ENCODE peak calls at places on chromosomes 5 and 9, in nine cellular contexts. One of them, this sample, is unnamed.

GRCh38 chr9:130304141-130304540 is 38.6 kb downstream of the HMCN2 start:
- DNase-seq in HL-60: no peak
- DNase-seq in GM12878: no peak
- DNase-seq in prostate gland: no peak
- DNase-seq in H1: no peak
- DNase-seq in HepG2: no peak
- DNase-seq in spleen: no peak
- DNase-seq in HCT116: no peak
- DNase-seq in suprapubic skin: no peak
- DNase-seq in this sample: no peak

GRCh38 chr9:77712533-77713130 is 64.5 kb upstream of the GNA14 start:
- DNase-seq in HL-60: no peak
- DNase-seq in GM12878: no peak
- DNase-seq in prostate gland: no peak
- DNase-seq in H1: no peak
- DNase-seq in HepG2: peak
- DNase-seq in spleen: no peak
- DNase-seq in HCT116: no peak
- DNase-seq in suprapubic skin: no peak
- DNase-seq in this sample: no peak

GRCh38 chr9:34562136-34562745 is 27.3 kb downstream of the CNTFR start:
- DNase-seq in HL-60: peak
- DNase-seq in GM12878: no peak
- DNase-seq in prostate gland: no peak
- DNase-seq in H1: no peak
- DNase-seq in HepG2: no peak
- DNase-seq in spleen: no peak
- DNase-seq in HCT116: no peak
- DNase-seq in suprapubic skin: no peak
- DNase-seq in this sample: no peak

GRCh38 chr9:132077881-132078280 is 1.8 kb downstream of the MED27 start:
- DNase-seq in HL-60: no peak
- DNase-seq in GM12878: no peak
- DNase-seq in prostate gland: no peak
- DNase-seq in H1: no peak
- DNase-seq in HepG2: no peak
- DNase-seq in spleen: no peak
- DNase-seq in HCT116: no peak
- DNase-seq in suprapubic skin: no peak
- DNase-seq in this sample: no peak

GRCh38 chr5:10576790-10577189 is 12.9 kb downstream of the ANKRD33B start:
- DNase-seq in HL-60: no peak
- DNase-seq in GM12878: no peak
- DNase-seq in prostate gland: no peak
- DNase-seq in H1: no peak
- DNase-seq in HepG2: no peak
- DNase-seq in spleen: no peak
- DNase-seq in HCT116: no peak
- DNase-seq in suprapubic skin: no peak
- DNase-seq in this sample: no peak

GRCh38 chr5:170108266-170108785 is 2.6 kb downstream of the FOXI1 start:
- DNase-seq in HL-60: no peak
- DNase-seq in GM12878: no peak
- DNase-seq in prostate gland: no peak
- DNase-seq in H1: no peak
- DNase-seq in HepG2: no peak
- DNase-seq in spleen: no peak
- DNase-seq in HCT116: no peak
- DNase-seq in suprapubic skin: no peak
- DNase-seq in this sample: no peak

GRCh38 chr9:22097712-22098111 is 88.6 kb upstream of the CDKN2B start:
- DNase-seq in HL-60: no peak
- DNase-seq in GM12878: no peak
- DNase-seq in prostate gland: no peak
- DNase-seq in H1: no peak
- DNase-seq in HepG2: no peak
- DNase-seq in spleen: no peak
- DNase-seq in HCT116: no peak
- DNase-seq in suprapubic skin: no peak
- DNase-seq in this sample: no peak

GRCh38 chr9:121156263-121156731 is 45.4 kb downstream of the RAB14 start:
- DNase-seq in HL-60: no peak
- DNase-seq in GM12878: peak
- DNase-seq in prostate gland: peak
- DNase-seq in H1: no peak
- DNase-seq in HepG2: no peak
- DNase-seq in spleen: no peak
- DNase-seq in HCT116: no peak
- DNase-seq in suprapubic skin: no peak
- DNase-seq in this sample: no peak

GRCh38 chr5:51378415-51378777 is 4.9 kb upstream of the ISL1 start:
- DNase-seq in HL-60: no peak
- DNase-seq in GM12878: no peak
- DNase-seq in prostate gland: no peak
- DNase-seq in H1: no peak
- DNase-seq in HepG2: no peak
- DNase-seq in spleen: no peak
- DNase-seq in HCT116: no peak
- DNase-seq in suprapubic skin: no peak
- DNase-seq in this sample: no peak

GRCh38 chr9:75531588-75531987 is 358.9 kb upstream of the PCSK5 start:
- DNase-seq in HL-60: no peak
- DNase-seq in GM12878: no peak
- DNase-seq in prostate gland: no peak
- DNase-seq in H1: no peak
- DNase-seq in HepG2: no peak
- DNase-seq in spleen: no peak
- DNase-seq in HCT116: no peak
- DNase-seq in suprapubic skin: no peak
- DNase-seq in this sample: no peak

GRCh38 chr5:50738864-50739263 is 72.4 kb downstream of the PARP8 start:
- DNase-seq in HL-60: no peak
- DNase-seq in GM12878: no peak
- DNase-seq in prostate gland: no peak
- DNase-seq in H1: no peak
- DNase-seq in HepG2: no peak
- DNase-seq in spleen: no peak
- DNase-seq in HCT116: no peak
- DNase-seq in suprapubic skin: no peak
- DNase-seq in this sample: no peak

GRCh38 chr5:73028991-73029540 is 73.2 kb downstream of the FCHO2 start:
- DNase-seq in HL-60: no peak
- DNase-seq in GM12878: no peak
- DNase-seq in prostate gland: no peak
- DNase-seq in H1: no peak
- DNase-seq in HepG2: no peak
- DNase-seq in spleen: no peak
- DNase-seq in HCT116: no peak
- DNase-seq in suprapubic skin: no peak
- DNase-seq in this sample: no peak

GRCh38 chr5:39076757-39077475 is 2.7 kb upstream of the RICTOR start:
- DNase-seq in HL-60: no peak
- DNase-seq in GM12878: peak
- DNase-seq in prostate gland: no peak
- DNase-seq in H1: no peak
- DNase-seq in HepG2: no peak
- DNase-seq in spleen: no peak
- DNase-seq in HCT116: no peak
- DNase-seq in suprapubic skin: no peak
- DNase-seq in this sample: no peak

GRCh38 chr5:124630767-124631704 is 115.4 kb downstream of the ZNF608 start:
- DNase-seq in HL-60: no peak
- DNase-seq in GM12878: no peak
- DNase-seq in prostate gland: no peak
- DNase-seq in H1: no peak
- DNase-seq in HepG2: no peak
- DNase-seq in spleen: no peak
- DNase-seq in HCT116: no peak
- DNase-seq in suprapubic skin: no peak
- DNase-seq in this sample: no peak

DNA sequence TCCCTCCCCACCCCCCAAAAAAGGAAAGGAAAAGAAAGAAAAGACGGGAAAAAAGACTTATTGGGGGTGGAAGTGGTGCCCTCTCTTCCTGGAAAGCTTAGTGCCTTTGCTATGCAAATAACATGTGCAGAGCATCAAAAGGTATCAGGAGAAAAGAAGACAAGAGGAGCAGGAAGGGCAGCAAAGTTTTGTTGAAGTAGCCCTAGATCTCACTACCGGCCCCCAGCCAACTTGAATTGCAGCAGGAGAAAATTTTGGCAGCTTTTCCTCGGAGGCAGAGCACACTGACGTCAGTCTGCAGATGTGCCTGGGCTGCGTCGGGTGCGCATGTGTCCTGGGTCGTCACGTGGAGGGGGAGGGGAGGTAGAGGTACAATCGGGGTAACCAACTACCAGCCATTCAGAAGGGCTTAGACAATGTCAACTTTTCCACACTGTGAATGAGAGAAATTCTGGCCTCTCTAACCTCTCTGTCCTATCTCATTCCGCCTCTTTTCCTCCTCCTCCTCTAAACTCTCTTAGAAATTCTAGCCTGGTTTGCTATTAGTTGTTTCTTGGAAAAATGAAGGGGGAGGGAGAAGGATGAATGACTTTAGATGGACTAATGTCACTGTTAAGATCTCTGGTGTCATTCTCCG is at the start of gene ADAMTS6:
- DNase-seq in HL-60: peak
- DNase-seq in GM12878: peak
- DNase-seq in prostate gland: peak
- DNase-seq in H1: no peak
- DNase-seq in HepG2: peak
- DNase-seq in spleen: peak
- DNase-seq in HCT116: peak
- DNase-seq in suprapubic skin: peak
- DNase-seq in this sample: no peak
- TF ChIP-seq POLR2AphosphoS5 in HL-60: no peak
- TF ChIP-seq POLR2AphosphoS5 in GM12878: no peak
- TF ChIP-seq POLR2AphosphoS5 in prostate gland: peak
- TF ChIP-seq POLR2AphosphoS5 in H1: peak
- TF ChIP-seq POLR2AphosphoS5 in HepG2: no peak
- TF ChIP-seq POLR2AphosphoS5 in spleen: no peak
- TF ChIP-seq POLR2AphosphoS5 in HCT116: no peak
- TF ChIP-seq POLR2AphosphoS5 in suprapubic skin: no peak
- TF ChIP-seq POLR2AphosphoS5 in this sample: peak

GRCh38 chr9:87069690-87070089 is 122.4 kb upstream of the GAS1 start:
- DNase-seq in HL-60: no peak
- DNase-seq in GM12878: no peak
- DNase-seq in prostate gland: no peak
- DNase-seq in H1: no peak
- DNase-seq in HepG2: no peak
- DNase-seq in spleen: no peak
- DNase-seq in HCT116: no peak
- DNase-seq in suprapubic skin: no peak
- DNase-seq in this sample: no peak

GRCh38 chr9:87071473-87071872 is 124.2 kb upstream of the GAS1 start:
- DNase-seq in HL-60: no peak
- DNase-seq in GM12878: no peak
- DNase-seq in prostate gland: no peak
- DNase-seq in H1: no peak
- DNase-seq in HepG2: no peak
- DNase-seq in spleen: no peak
- DNase-seq in HCT116: no peak
- DNase-seq in suprapubic skin: no peak
- DNase-seq in this sample: no peak

GRCh38 chr9:87068177-87068845 is 121.0 kb upstream of the GAS1 start:
- DNase-seq in HL-60: no peak
- DNase-seq in GM12878: no peak
- DNase-seq in prostate gland: no peak
- DNase-seq in H1: no peak
- DNase-seq in HepG2: no peak
- DNase-seq in spleen: no peak
- DNase-seq in HCT116: no peak
- DNase-seq in suprapubic skin: no peak
- DNase-seq in this sample: no peak

GRCh38 chr9:87067426-87067825 is 120.1 kb upstream of the GAS1 start:
- DNase-seq in HL-60: no peak
- DNase-seq in GM12878: no peak
- DNase-seq in prostate gland: no peak
- DNase-seq in H1: no peak
- DNase-seq in HepG2: no peak
- DNase-seq in spleen: no peak
- DNase-seq in HCT116: no peak
- DNase-seq in suprapubic skin: no peak
- DNase-seq in this sample: no peak

DNA sequence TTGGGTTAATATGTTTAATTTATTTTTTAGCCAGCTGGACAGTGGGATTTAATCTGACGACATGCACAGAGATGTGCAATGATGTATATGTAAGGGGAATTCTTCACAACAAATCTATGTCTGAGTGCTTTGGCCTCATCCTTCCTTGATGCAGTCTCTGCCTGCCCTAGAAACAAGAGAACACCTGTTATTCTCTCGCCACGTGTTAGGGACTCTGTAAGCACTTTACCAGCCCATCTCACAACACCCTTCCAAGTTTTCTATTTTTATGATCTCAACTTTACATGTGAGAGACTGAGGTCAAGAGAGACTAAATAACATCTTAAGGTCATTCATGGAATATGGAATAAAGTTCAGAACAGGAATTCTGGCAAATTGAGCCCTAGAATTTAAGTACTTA is 123.0 kb upstream of the GAS1 start:
- DNase-seq in HL-60: no peak
- DNase-seq in GM12878: no peak
- DNase-seq in prostate gland: no peak
- DNase-seq in H1: no peak
- DNase-seq in HepG2: no peak
- DNase-seq in spleen: no peak
- DNase-seq in HCT116: no peak
- DNase-seq in suprapubic skin: no peak
- DNase-seq in this sample: no peak
- H3K27ac ChIP-seq in HL-60: no peak
- H3K27ac ChIP-seq in GM12878: no peak
- H3K27ac ChIP-seq in prostate gland: no peak
- H3K27ac ChIP-seq in H1: no peak
- H3K27ac ChIP-seq in HepG2: no peak
- H3K27ac ChIP-seq in spleen: no peak
- H3K27ac ChIP-seq in HCT116: no peak
- H3K27ac ChIP-seq in suprapubic skin: no peak
- H3K27ac ChIP-seq in this sample: no peak

DNA sequence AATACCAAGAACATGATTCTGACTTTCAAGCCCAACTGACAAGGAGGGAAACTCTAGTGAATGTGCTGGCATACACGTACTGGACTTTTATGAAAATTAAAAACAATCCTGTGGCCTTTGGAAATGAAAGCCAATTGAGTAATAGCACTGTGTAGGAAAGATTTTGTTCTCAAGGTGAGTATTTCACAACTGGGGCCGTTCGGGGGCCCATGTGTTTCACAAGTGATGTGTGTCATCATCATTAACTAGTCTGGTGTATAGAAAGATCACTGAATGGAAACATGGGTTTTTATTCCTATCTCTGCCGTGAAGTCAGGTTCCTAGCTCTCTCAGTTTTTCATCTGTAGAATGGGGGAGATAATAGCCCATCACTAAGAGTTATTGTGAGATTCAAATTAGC is 605.0 kb upstream of the CLINT1 start:
- DNase-seq in HL-60: peak
- DNase-seq in GM12878: no peak
- DNase-seq in prostate gland: no peak
- DNase-seq in H1: no peak
- DNase-seq in HepG2: peak
- DNase-seq in spleen: no peak
- DNase-seq in HCT116: no peak
- DNase-seq in suprapubic skin: peak
- DNase-seq in this sample: no peak
- TF ChIP-seq POLR2AphosphoS5 in HL-60: no peak
- TF ChIP-seq POLR2AphosphoS5 in GM12878: no peak
- TF ChIP-seq POLR2AphosphoS5 in prostate gland: no peak
- TF ChIP-seq POLR2AphosphoS5 in H1: no peak
- TF ChIP-seq POLR2AphosphoS5 in HepG2: no peak
- TF ChIP-seq POLR2AphosphoS5 in spleen: no peak
- TF ChIP-seq POLR2AphosphoS5 in HCT116: no peak
- TF ChIP-seq POLR2AphosphoS5 in suprapubic skin: peak
- TF ChIP-seq POLR2AphosphoS5 in this sample: no peak

GRCh38 chr9:133934512-133935221 is 57.5 kb downstream of the VAV2 start:
- DNase-seq in HL-60: no peak
- DNase-seq in GM12878: no peak
- DNase-seq in prostate gland: no peak
- DNase-seq in H1: no peak
- DNase-seq in HepG2: no peak
- DNase-seq in spleen: no peak
- DNase-seq in HCT116: no peak
- DNase-seq in suprapubic skin: no peak
- DNase-seq in this sample: no peak
- H3K27ac ChIP-seq in HL-60: no peak
- H3K27ac ChIP-seq in GM12878: no peak
- H3K27ac ChIP-seq in prostate gland: no peak
- H3K27ac ChIP-seq in H1: no peak
- H3K27ac ChIP-seq in HepG2: no peak
- H3K27ac ChIP-seq in spleen: peak
- H3K27ac ChIP-seq in HCT116: no peak
- H3K27ac ChIP-seq in suprapubic skin: no peak
- H3K27ac ChIP-seq in this sample: no peak

This sample was measured in SK-N-MC.